ENCODE peak calls at places on chromosomes 7 and 10, in seven cellular contexts. P, X, T, G, Y, H and V are unnamed samples. For H3K4me1, the result is how much of the 10 kb centered on the place peaks cover.

GRCh38 chr7:126445991-126446390 is 806.8 kb downstream of the GRM8 start:
- DNase-seq in P (no peak), X (no peak), T (no peak), G (no peak), Y (no peak), H (no peak), V (no peak)

GRCh38 chr10:35398888-35399287 is 62.6 kb downstream of the CCNY start:
- DNase-seq in P (no peak), X (no peak), T (no peak), G (no peak), Y (no peak), H (no peak), V (no peak)

GRCh38 chr10:132994371-132994796 is 52.0 kb upstream of the CFAP46 start:
- DNase-seq in P (no peak), X (peak), T (no peak), G (no peak), Y (no peak), H (no peak), V (no peak)

GRCh38 chr10:60246382-60246781 is 143.3 kb downstream of the ANK3 start:
- DNase-seq in P (peak), X (no peak), T (no peak), G (no peak), Y (no peak), H (no peak), V (no peak)

GRCh38 chr10:35641430-35642015 is 573 bp downstream of the FZD8 start:
- DNase-seq in P (no peak), X (peak), T (no peak), G (peak), Y (peak), H (peak), V (no peak)

GRCh38 chr10:126080879-126081331 is 184.5 kb downstream of the FANK1 start:
- DNase-seq in P (peak), X (peak), T (no peak), G (no peak), Y (no peak), H (no peak), V (no peak)

GRCh38 chr10:27741173-27742091 is 4.2 kb downstream of the MKX start:
- DNase-seq in P (peak), X (no peak), T (peak), G (no peak), Y (no peak), H (peak), V (peak)

GRCh38 chr7:115135769-115136410 is 214.0 kb downstream of the MDFIC start:
- DNase-seq in P (no peak), X (peak), T (no peak), G (no peak), Y (no peak), H (no peak), V (no peak)

GRCh38 chr10:14386202-14386593 is 55.5 kb upstream of the FRMD4A start:
- DNase-seq in P (no peak), X (peak), T (no peak), G (no peak), Y (no peak), H (no peak), V (no peak)

DNA sequence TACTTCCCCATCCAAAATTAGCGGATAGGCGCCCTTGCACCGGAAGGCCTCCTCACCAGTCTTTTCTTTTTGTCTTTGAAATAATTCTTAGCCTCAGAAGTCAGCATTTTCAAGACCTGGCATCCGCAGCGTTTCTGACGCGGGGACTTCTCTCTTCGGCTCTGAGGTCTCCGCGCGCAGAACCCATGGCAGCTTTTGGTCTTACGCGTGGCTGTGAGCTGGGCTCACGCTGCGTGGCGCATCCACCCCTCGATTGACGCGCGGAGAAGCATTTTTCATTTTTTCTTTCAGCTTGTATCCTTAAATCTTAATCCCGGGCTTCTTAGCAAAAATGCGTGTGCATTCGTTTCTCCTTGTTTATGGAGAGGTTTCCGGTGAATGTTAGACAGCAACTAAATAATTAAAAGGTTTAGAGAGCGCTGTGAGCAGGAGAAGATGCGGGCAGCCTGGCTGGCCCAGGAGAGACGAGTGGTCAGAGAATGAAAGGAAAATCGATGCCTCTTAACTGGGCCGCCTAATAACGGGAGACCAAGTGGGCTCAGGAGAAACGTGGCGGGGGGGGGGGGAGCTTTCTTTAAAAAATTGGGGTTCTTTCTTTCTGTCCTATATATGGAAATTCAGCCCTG is 2.0 kb upstream of the GATA3 start:
- DNase-seq in P (peak), X (no peak), T (no peak), G (no peak), Y (peak), H (no peak), V (no peak)
- H3K4me3 ChIP-seq in P (peak), X (no peak), T (no peak), G (no peak), Y (no peak), H (peak), V (no peak)

DNA sequence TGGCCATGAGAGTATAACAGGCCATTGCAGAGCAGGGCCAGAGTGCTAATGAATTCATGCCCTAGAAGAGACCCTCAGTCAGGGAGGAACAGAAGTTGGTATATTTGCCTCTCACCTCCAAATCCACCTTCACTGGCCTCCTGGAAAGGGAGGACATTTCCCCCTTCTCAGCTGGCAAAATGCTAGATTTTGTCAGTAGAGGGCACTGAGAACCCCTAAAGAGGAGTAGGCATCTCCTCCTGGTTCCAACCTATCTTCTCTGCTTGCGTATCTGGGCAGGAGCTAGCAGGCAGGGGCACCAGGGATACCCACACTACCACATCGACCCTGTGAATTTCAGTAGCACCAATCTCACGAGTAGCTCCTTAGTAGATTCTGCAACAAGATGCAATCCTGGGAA is 79.8 kb upstream of the GHITM start:
- DNase-seq in P (no peak), X (peak), T (no peak), G (no peak), Y (no peak), H (no peak), V (no peak)
- TF ChIP-seq CTCF in P (peak), X (peak), T (no peak), G (no peak), Y (no peak), H (no peak), V (no peak)

DNA sequence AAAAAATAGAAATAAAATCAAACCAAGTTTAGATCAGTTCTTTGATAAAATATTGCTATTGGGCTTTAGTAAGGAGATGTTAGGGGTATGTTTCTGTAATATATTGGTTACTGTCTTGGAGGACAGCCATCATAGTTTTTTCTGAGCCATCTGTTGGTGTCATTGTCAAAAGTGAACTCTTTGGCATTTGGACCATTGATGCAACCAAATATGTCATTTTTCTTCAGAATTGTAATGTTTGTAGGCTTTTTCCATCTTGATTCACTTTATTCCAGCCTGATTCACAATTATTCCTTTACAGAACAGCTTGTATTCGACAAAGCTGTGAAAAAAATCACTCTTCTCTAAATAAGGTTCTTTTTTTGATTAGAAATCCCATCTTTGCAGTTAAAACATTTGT is 37.5 kb downstream of the SMNDC1 start:
- DNase-seq in P (no peak), X (no peak), T (no peak), G (no peak), Y (no peak), H (no peak), V (no peak)
- H3K4me1 ChIP-seq in P (under half), X (half or more), T (under half), G (under half), Y (under half), H (under half), V (half or more)

DNA sequence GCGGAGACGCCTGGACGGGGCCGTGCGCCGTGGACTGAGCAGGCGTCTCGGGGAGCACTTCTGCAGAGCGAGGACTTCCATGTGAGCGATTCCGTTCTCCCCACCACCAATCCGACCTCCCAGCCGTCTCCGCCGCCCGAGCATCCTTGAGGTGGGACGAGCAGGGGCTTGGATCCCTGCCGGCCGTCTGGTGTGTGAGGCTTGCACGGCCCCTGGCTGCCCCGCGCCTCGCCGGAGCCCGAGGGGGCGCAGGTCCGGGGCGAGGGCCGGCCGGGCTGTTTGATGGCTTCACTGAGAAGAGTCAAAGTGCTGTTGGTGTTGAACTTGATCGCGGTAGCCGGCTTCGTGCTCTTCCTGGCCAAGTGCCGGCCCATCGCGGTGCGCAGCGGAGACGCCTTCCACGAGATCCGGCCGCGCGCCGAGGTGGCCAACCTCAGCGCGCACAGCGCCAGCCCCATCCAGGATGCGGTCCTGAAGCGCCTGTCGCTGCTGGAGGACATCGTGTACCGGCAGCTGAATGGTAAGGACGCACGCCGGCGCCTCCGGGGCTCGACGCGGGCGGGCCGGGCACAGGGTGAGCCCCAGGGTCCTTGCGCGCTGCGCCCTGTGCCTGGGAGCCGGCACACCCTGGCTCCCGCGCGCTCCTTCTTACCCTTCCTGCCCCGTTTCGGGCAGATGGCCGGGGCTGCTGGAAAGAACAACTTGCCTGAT is 732 bp downstream of the GALNT17 start:
- DNase-seq in P (peak), X (peak), T (peak), G (no peak), Y (no peak), H (peak), V (no peak)
- H3K4me3 ChIP-seq in P (peak), X (peak), T (peak), G (peak), Y (peak), H (no peak), V (peak)

DNA sequence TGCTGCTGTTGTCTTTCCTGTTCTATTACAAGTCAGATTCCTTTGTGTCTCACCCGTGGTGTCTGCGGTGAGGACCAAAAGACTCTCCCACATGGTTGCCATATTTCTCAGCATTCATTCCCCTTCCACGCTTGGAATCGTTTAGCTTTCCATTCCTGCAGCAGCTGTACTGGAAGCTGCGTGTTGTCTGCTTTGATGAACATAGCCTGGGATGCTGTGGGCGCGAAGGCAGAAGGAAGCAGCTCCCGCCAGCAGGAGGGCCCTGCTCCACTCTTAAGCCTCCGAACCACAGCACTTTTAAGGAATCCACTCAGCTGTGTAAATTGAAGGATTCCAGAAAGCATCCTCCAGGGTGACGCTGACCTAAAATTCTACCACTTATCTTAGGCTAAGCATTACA is 303.6 kb upstream of the PITRM1 start:
- DNase-seq in P (no peak), X (no peak), T (no peak), G (no peak), Y (no peak), H (no peak), V (no peak)
- TF ChIP-seq CTCF in P (no peak), X (no peak), T (no peak), G (no peak), Y (no peak), H (no peak), V (no peak)

DNA sequence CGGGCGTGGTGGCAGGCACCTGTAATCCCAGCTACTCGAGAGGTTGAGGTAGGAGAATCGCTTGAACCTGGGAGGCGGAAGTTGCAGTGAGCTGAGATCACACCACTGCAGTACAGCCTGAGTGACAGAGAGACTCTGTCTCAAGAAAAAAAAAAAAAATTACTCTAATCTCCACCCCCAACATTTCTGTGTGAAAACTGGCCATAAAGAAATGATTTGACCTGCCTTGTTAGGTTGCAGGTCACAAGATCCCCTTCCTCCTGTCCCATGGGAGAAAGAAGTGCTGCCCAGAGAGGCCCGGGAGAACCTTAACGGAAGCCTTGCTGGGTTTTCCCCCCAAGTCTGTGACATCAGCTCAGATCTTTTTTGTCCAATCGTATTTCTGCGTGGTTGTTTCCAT is 8.7 kb upstream of the CALHM1 start:
- DNase-seq in P (no peak), X (no peak), T (no peak), G (no peak), Y (no peak), H (no peak), V (no peak)
- H3K4me1 ChIP-seq in P (under half), X (under half), T (under half), G (under half), Y (under half), H (under half), V (under half)

GRCh38 chr7:36606442-36607205 is 117.7 kb downstream of the AOAH start:
- DNase-seq in P (no peak), X (no peak), T (no peak), G (no peak), Y (no peak), H (peak), V (no peak)
- H3K4me3 ChIP-seq in P (no peak), X (no peak), T (no peak), G (no peak), Y (no peak), H (no peak), V (no peak)

GRCh38 chr7:66905689-66906088 is 15.3 kb upstream of the TMEM248 start:
- DNase-seq in P (peak), X (no peak), T (no peak), G (no peak), Y (no peak), H (no peak), V (no peak)
- TF ChIP-seq CTCF in P (peak), X (peak), T (no peak), G (no peak), Y (no peak), H (peak), V (no peak)

DNA sequence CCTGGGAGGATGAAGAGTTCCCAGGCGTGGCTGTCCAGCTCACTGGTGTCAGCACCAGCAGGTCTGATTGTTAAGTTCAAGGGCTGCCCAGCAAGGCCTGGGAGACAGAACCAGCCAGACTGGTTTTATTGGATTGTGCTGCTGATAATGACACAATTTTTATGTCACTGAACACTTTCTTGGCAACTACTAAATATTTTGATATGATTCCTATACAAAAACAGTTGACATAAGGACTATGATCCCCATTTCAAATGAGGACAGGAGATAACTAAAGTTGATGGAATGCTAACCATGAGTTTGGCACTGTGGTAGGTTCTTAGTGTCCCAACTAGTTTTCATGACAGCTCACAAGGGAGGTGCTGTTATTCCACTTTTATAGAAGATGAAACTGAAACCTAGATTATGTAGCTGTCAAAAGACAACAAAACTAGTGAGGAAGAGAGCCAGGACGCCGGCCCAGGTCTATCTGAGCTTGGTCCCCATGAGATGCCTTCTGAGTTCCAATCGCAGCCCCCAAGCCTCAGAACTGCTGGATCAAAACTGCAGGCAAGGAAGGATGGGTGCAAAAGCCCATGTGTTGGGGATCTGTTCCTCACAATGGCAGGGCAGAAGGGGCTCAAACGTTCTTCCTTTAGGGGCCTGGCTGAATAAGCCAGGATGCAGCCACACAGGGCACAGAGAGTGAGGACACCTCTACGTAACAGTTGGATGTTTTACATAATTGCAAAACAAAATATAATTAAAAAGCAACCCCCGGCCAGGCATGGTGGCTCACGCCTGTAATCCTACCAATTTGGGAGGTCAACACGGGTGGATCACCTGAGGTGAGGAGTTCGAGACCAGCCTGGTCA is 52.8 kb downstream of the COBL start:
- DNase-seq in P (no peak), X (no peak), T (no peak), G (peak), Y (no peak), H (no peak), V (no peak)
- H3K4me1 ChIP-seq in P (under half), X (under half), T (under half), G (half or more), Y (under half), H (under half), V (under half)